ENCODE peak calls at places on chromosome 5, in five cellular contexts. D is heart right ventricle, B is breast epithelium, P is foreskin keratinocyte, L is right lobe of liver. O is an unnamed sample.

GRCh38 chr5:151664694-151665583 is 21.8 kb downstream of the SPARC start:
- DNase-seq in B (no peak), P (no peak), L (no peak), D (peak; percentile 59), O (no peak)

GRCh38 chr5:52453176-52453575 is 334.5 kb upstream of the ITGA1 start:
- DNase-seq in P (no peak), D (no peak), B (no peak), L (no peak), O (no peak)

GRCh38 chr5:160547872-160548271 is 126.2 kb downstream of the PTTG1 start:
- DNase-seq in L (no peak), D (no peak), B (no peak), P (peak; percentile 20), O (no peak)

GRCh38 chr5:93583799-93584530 is 943 bp downstream of the NR2F1 start:
- DNase-seq in P (no peak), L (no peak), D (peak; percentile 45), B (no peak), O (no peak)

GRCh38 chr5:28961806-28962205 is 1923.4 kb upstream of the CDH9 start:
- DNase-seq in P (no peak), D (no peak), B (no peak), L (no peak), O (no peak)

GRCh38 chr5:55481293-55481900 is 53.4 kb downstream of the PLPP1 start:
- DNase-seq in L (no peak), P (no peak), B (no peak), D (no peak), O (no peak)

GRCh38 chr5:171521679-171522078 is 102.2 kb downstream of the FGF18 start:
- DNase-seq in D (no peak), L (no peak), P (no peak), B (no peak), O (no peak)

GRCh38 chr5:547086-547924 is 23.1 kb upstream of the SLC9A3 start:
- DNase-seq in L (no peak), B (no peak), P (peak; percentile 27), D (no peak), O (no peak)

GRCh38 chr5:30676223-30676840 is 517.2 kb upstream of the CDH6 start:
- DNase-seq in P (no peak), D (no peak), B (no peak), L (no peak), O (no peak)

GRCh38 chr5:146510528-146510927 is 5.5 kb downstream of the GPR151 start:
- DNase-seq in L (no peak), B (no peak), P (no peak), D (no peak), O (no peak)

GRCh38 chr5:74673011-74673790 is 11.8 kb upstream of the HEXB start:
- DNase-seq in L (no peak), D (no peak), P (no peak), B (no peak), O (no peak)

GRCh38 chr5:103428411-103428871 is 134.1 kb downstream of the NUDT12 start:
- DNase-seq in P (no peak), L (no peak), B (peak; percentile 41), D (peak; percentile 44), O (no peak)

GRCh38 chr5:21709766-21710165 is 1143.4 kb downstream of the CDH12 start:
- DNase-seq in D (no peak), P (no peak), B (no peak), L (no peak), O (no peak)

GRCh38 chr5:8829322-8830029 is 716.4 kb downstream of the SEMA5A start:
- DNase-seq in D (no peak), L (no peak), B (no peak), P (peak; percentile 91), O (no peak)

GRCh38 chr5:56711191-56711590 is 104.2 kb upstream of the MAP3K1 start:
- DNase-seq in B (no peak), L (no peak), P (no peak), D (no peak), O (no peak)

GRCh38 chr5:142057697-142058056 is 44.9 kb upstream of the GNPDA1 start:
- DNase-seq in B (no peak), P (peak; percentile 59), D (no peak), L (no peak), O (no peak)

GRCh38 chr5:137205237-137205636 is 293.9 kb downstream of the SPOCK1 start:
- DNase-seq in D (no peak), B (no peak), L (no peak), P (peak; percentile 73), O (no peak)

GRCh38 chr5:72951850-72952468 is 3.9 kb upstream of the FCHO2 start:
- DNase-seq in P (peak; percentile 78), D (no peak), B (no peak), L (no peak), O (no peak)

GRCh38 chr5:80781356-80781755 is 126.6 kb upstream of the DHFR start:
- DNase-seq in P (peak; percentile 54), D (no peak), B (no peak), L (no peak), O (no peak)

GRCh38 chr5:139402561-139403158 is 1.2 kb downstream of the SPATA24 start:
- DNase-seq in D (no peak), P (no peak), B (no peak), L (peak; percentile 48), O (no peak)

GRCh38 chr5:56735845-56736641 is 79.3 kb upstream of the MAP3K1 start:
- DNase-seq in L (no peak), D (no peak), B (no peak), P (no peak), O (no peak)

GRCh38 chr5:52799358-52799982 is 11.8 kb downstream of the ITGA1 start:
- DNase-seq in P (no peak), L (peak; percentile 82), B (peak; percentile 24), D (peak; percentile 28), O (no peak)

GRCh38 chr5:45507174-45507573 is 189.0 kb downstream of the HCN1 start:
- DNase-seq in L (no peak), D (no peak), B (no peak), P (no peak), O (no peak)

GRCh38 chr5:881551-881935 is 11.1 kb downstream of the BRD9 start:
- DNase-seq in D (no peak), L (no peak), B (no peak), P (no peak), O (no peak)

GRCh38 chr5:55657443-55657842 is 54.7 kb downstream of the SLC38A9 start:
- DNase-seq in D (no peak), L (no peak), P (no peak), B (no peak), O (no peak)

GRCh38 chr5:179536676-179537075 is 13.7 kb upstream of the RUFY1 start:
- DNase-seq in D (no peak), L (no peak), B (no peak), P (no peak), O (no peak)

GRCh38 chr5:136446565-136446964 is 81.2 kb upstream of the TRPC7 start:
- DNase-seq in L (no peak), B (no peak), D (no peak), P (no peak), O (no peak)

GRCh38 chr5:150507283-150508020 is 479 bp upstream of the NDST1 start:
- DNase-seq in P (no peak), L (peak; percentile 47), D (no peak), B (no peak), O (peak; percentile 70)

GRCh38 chr5:133412661-133413060 is 199.7 kb downstream of the FSTL4 start:
- DNase-seq in B (no peak), D (no peak), P (no peak), L (no peak), O (no peak)

GRCh38 chr5:154196955-154197652 is 6.6 kb downstream of the GALNT10 start:
- DNase-seq in B (no peak), D (no peak), L (no peak), P (no peak), O (no peak)

GRCh38 chr5:154199671-154200220 is 9.2 kb downstream of the GALNT10 start:
- DNase-seq in B (no peak), P (no peak), D (no peak), L (no peak), O (no peak)

GRCh38 chr5:154198611-154199230 is 8.2 kb downstream of the GALNT10 start:
- DNase-seq in L (no peak), P (peak; percentile 58), B (no peak), D (no peak), O (no peak)

GRCh38 chr5:154199263-154199662 is 8.7 kb downstream of the GALNT10 start:
- DNase-seq in D (no peak), L (no peak), B (no peak), P (no peak), O (no peak)

GRCh38 chr5:154197801-154198461 is 7.4 kb downstream of the GALNT10 start:
- DNase-seq in L (no peak), P (peak; percentile 88), D (no peak), B (peak; percentile 53), O (peak; percentile 75)
- H3K4me1 ChIP-seq in L (no peaks in the 10 kb centered on the region), P (peaks cover 15% of the 10 kb centered on the region), D (peaks cover 44% of the 10 kb centered on the region), B (peaks cover 4% of the 10 kb centered on the region), O (peaks cover 6% of the 10 kb centered on the region)

GRCh38 chr5:59830801-59831200 is 62.7 kb downstream of the PDE4D start:
- DNase-seq in B (no peak), D (no peak), P (no peak), L (no peak), O (no peak)

GRCh38 chr5:59828623-59829022 is 64.9 kb downstream of the PDE4D start:
- DNase-seq in B (no peak), D (no peak), L (no peak), P (no peak), O (no peak)

GRCh38 chr5:59831341-59831989 is 62.1 kb downstream of the PDE4D start:
- DNase-seq in B (no peak), L (no peak), P (no peak), D (no peak), O (no peak)

GRCh38 chr5:59829922-59830321 is 63.6 kb downstream of the PDE4D start:
- DNase-seq in D (no peak), P (no peak), B (no peak), L (no peak), O (no peak)

GRCh38 chr5:59829389-59829788 is 64.1 kb downstream of the PDE4D start:
- DNase-seq in B (no peak), L (no peak), D (no peak), P (no peak), O (no peak)
- H3K27ac ChIP-seq in B (no peak overlapping the region), L (no peak overlapping the region), D (no peak overlapping the region), P (no peak overlapping the region), O (no peak overlapping the region)

DNA sequence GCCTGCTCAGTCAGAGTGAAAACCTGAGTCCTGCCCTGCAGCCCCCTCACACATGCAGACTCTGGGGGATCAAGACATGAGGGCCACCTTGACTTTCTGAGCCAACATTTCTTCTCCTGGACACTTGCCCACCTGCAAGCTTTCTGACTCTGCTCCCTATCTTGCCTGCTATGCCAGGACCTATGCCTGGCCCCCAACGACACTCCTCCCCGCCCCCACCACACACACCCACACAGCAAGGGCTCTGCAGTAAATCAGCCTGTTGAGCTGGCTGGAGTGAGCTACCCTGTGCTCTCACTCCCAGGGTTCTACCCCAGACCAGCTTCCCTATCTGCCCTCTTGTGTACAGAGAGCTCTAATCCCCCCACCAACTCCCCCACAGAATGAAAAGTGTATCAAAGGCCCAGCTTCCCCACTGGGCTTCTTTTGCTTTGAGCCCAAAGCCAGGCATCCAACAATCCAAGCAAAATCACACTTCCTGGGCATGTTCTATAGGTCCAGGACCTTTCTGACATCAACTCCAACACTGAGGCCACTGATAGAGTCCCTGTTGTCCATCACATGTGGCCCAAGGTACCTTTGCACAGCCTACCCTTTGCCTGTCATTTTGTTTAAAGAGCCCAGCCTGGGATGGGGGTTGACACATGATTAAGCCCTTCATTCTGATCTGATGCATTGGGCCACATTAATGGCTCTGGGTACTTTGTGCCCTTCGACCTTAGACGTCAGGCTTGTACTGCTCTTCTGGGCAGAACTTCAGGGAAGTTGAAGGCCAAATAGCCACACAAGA is 7.2 kb downstream of the PDLIM4 start:
- DNase-seq in P (no peak), B (peak; percentile 16), D (no peak), L (peak; percentile 25), O (no peak)
- H3K4me1 ChIP-seq in P (peaks cover 19% of the 10 kb centered on the region), B (peaks cover 31% of the 10 kb centered on the region), D (peaks cover 60% of the 10 kb centered on the region), L (no peaks in the 10 kb centered on the region), O (peaks cover 5% of the 10 kb centered on the region)

GRCh38 chr5:143494162-143494561 is 90.7 kb upstream of the NR3C1 start:
- DNase-seq in D (no peak), L (no peak), P (no peak), B (no peak), O (no peak)
- H3K27ac ChIP-seq in D (no peak overlapping the region), L (no peak overlapping the region), P (no peak overlapping the region), B (no peak overlapping the region), O (no peak overlapping the region)

O was measured in Peyer's patch.